ENCODE peak calls at places on chromosomes 6 and 20, in seven cellular contexts. A is neuronal stem cell, V is lower leg skin, G is esophagus squamous epithelium, X is AG04449, D is Panc1, J is fibroblast of the aortic adventitia. I is an unnamed sample.

GRCh38 chr20:21159658-21160380 is 33.9 kb downstream of the KIZ start:
- DNase-seq in J (no peak), G (no peak), D (no peak), V (no peak), X (no peak), A (no peak), I (no peak)

GRCh38 chr6:39353698-39354315 is 31.3 kb upstream of the KCNK16 start:
- DNase-seq in G (no peak), A (no peak), V (no peak), D (no peak), X (no peak), J (no peak), I (no peak)

GRCh38 chr6:54602591-54602990 is 244.0 kb upstream of the FAM83B start:
- DNase-seq in A (no peak), G (no peak), X (no peak), D (no peak), J (no peak), V (no peak), I (no peak)

GRCh38 chr6:41039060-41039998 is at the start of gene UNC5CL:
- DNase-seq in D (peak; percentile 25), A (no peak), J (peak; percentile 12), G (no peak), V (no peak), X (no peak), I (no peak)

GRCh38 chr6:156717542-156717941 is 59.6 kb upstream of the ARID1B start:
- DNase-seq in G (no peak), J (no peak), X (no peak), D (no peak), A (no peak), V (no peak), I (no peak)

GRCh38 chr6:1029196-1029595 is 282.7 kb upstream of the FOXQ1 start:
- DNase-seq in A (no peak), V (no peak), J (no peak), X (no peak), G (no peak), D (no peak), I (no peak)

GRCh38 chr6:87408721-87409155 is 966 bp downstream of the CFAP206 start:
- DNase-seq in G (no peak), V (no peak), A (no peak), D (peak; percentile 72), J (no peak), X (no peak), I (no peak)

GRCh38 chr20:62653951-62654685 is 11.8 kb downstream of the SLCO4A1 start:
- DNase-seq in V (no peak), G (no peak), J (no peak), A (no peak), D (no peak), X (no peak), I (no peak)

GRCh38 chr6:41580690-41581089 is 34.5 kb downstream of the FOXP4 start:
- DNase-seq in X (no peak), J (no peak), D (no peak), A (no peak), G (no peak), V (no peak), I (no peak)

GRCh38 chr6:9056556-9056955 is 621.2 kb upstream of the SLC35B3 start:
- DNase-seq in G (no peak), A (no peak), V (no peak), X (no peak), J (no peak), D (no peak), I (no peak)

GRCh38 chr6:43875849-43876572 is 106.0 kb downstream of the VEGFA start:
- DNase-seq in V (no peak), D (no peak), X (no peak), J (no peak), G (no peak), A (no peak), I (no peak)

GRCh38 chr20:40961686-40962640 is 66.7 kb upstream of the TOP1 start:
- DNase-seq in D (no peak), V (peak; percentile 41), G (no peak), X (no peak), J (peak; percentile 22), A (no peak), I (no peak)

GRCh38 chr6:44598679-44599078 is 211.2 kb downstream of the CDC5L start:
- DNase-seq in J (no peak), A (no peak), X (no peak), G (no peak), D (no peak), V (no peak), I (no peak)

GRCh38 chr20:17934141-17934862 is 34.3 kb downstream of the SNX5 start:
- DNase-seq in J (no peak), G (no peak), X (no peak), D (no peak), A (no peak), V (no peak), I (no peak)

GRCh38 chr6:169232507-169232931 is 21.1 kb downstream of the THBS2 start:
- DNase-seq in X (no peak), J (no peak), G (no peak), V (peak; percentile 11), D (no peak), A (no peak), I (no peak)

GRCh38 chr20:40654876-40655275 is 34.2 kb downstream of the MAFB start:
- DNase-seq in J (peak; percentile 2), G (no peak), X (no peak), D (no peak), A (no peak), V (peak; percentile 91), I (no peak)

GRCh38 chr20:14062786-14063185 is 67.5 kb downstream of the MACROD2 start:
- DNase-seq in X (no peak), D (no peak), A (no peak), V (no peak), J (no peak), G (no peak), I (peak; percentile 15)

GRCh38 chr6:2651536-2651935 is 99.2 kb downstream of the MYLK4 start:
- DNase-seq in D (no peak), A (no peak), V (no peak), J (no peak), G (no peak), X (no peak), I (no peak)
- H3K4me3 ChIP-seq in D (no peak overlapping the region), A (no peak overlapping the region), V (no peak overlapping the region), J (no peak overlapping the region), G (no peak overlapping the region), X (no peak overlapping the region), I (no peak overlapping the region)

GRCh38 chr6:150684715-150685459 is 85.2 kb downstream of the PLEKHG1 start:
- DNase-seq in V (no peak), D (no peak), G (no peak), J (no peak), A (no peak), X (no peak), I (no peak)
- H3K4me3 ChIP-seq in V (no peak overlapping the region), D (no peak overlapping the region), G (no peak overlapping the region), J (no peak overlapping the region), A (no peak overlapping the region), X (no peak overlapping the region), I (no peak overlapping the region)

GRCh38 chr20:49318430-49319203 is 40.8 kb upstream of the ZNFX1 start:
- DNase-seq in V (no peak), X (no peak), G (no peak), J (no peak), A (no peak), D (no peak), I (no peak)
- H3K4me3 ChIP-seq in V (no peak overlapping the region), X (no peak overlapping the region), G (peak overlapping the region; percentile 29), J (peak overlapping the region; percentile 42), A (peak overlapping the region; percentile 2), D (peak overlapping the region; percentile 4), I (peak overlapping the region; percentile 15)

DNA sequence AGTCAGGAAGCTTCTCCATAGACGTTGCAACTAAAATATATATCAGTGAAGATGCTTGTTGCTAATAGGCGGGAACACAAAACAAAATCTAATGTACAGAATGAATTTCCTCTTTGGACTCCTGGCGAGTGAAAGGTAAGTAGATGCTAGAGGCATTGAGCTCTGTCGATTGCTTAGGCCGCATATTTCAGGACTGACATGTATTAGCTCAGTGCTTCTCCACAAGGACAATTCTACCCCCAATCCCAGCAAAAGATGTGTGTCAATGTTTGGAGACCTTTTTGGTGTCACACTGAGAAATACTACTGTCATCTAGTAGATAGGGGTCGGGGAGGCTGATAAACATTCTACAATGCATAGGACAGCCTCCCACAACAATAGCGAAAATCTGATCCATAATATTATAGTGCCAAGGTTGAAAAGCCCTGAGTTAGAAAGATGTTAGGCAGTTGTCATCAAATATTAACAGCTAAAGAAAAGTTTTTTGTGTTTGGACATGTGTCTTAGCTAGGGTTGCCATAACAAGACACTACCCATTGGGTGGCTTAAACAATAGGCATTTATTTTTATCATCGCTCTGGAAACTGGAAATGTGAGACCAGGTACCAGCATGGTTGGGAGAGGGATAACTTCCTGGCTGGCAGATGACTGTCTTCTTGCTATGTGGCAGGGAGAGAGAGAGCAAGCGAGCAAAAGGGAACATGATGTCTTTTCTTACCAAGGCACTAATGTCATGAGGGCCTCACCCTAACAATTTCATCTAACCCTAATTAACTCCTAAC is 48.0 kb upstream of the BCAS1 start:
- DNase-seq in J (no peak), D (no peak), V (no peak), G (no peak), A (no peak), X (no peak), I (no peak)
- H3K4me3 ChIP-seq in J (no peak overlapping the region), D (no peak overlapping the region), V (no peak overlapping the region), G (no peak overlapping the region), A (no peak overlapping the region), X (no peak overlapping the region), I (no peak overlapping the region)

GRCh38 chr6:129708496-129709216 is 1.3 kb downstream of the ARHGAP18 start:
- DNase-seq in X (no peak), G (no peak), A (no peak), D (no peak), J (no peak), V (no peak), I (no peak)
- H3K4me3 ChIP-seq in X (peak overlapping the region; percentile 86), G (peak overlapping the region; percentile 62), A (no peak overlapping the region), D (peak overlapping the region; percentile 63), J (peak overlapping the region; percentile 81), V (no peak overlapping the region), I (peak overlapping the region; percentile 68)

GRCh38 chr6:131849799-131850198 is 42.0 kb downstream of the ENPP1 start:
- DNase-seq in D (no peak), A (no peak), X (no peak), G (no peak), J (no peak), V (no peak), I (no peak)
- H3K4me3 ChIP-seq in D (no peak overlapping the region), A (no peak overlapping the region), X (no peak overlapping the region), G (no peak overlapping the region), J (no peak overlapping the region), V (no peak overlapping the region), I (no peak overlapping the region)